ENCODE peak calls at places on chromosome X, in six cellular contexts. W is NCI-H460; S is HuH-7.5; Z is activated effector memory CD4-positive, alpha-beta T cell treated with anti-CD3 and anti-CD28 coated beads, Interleukin-2, amount 50 U/mL, for 16 hours; G is RWPE2; R is CD8-positive, alpha-beta memory T cell. B is an unnamed sample.

GRCh38 chrX:24396930-24397277 is 36.5 kb downstream of the SUPT20HL1 start:
- DNase-seq in W (no peak), S (no peak), Z (no peak), G (no peak), R (no peak), B (no peak)

GRCh38 chrX:10630320-10630719 is 9.9 kb upstream of the MID1 start:
- DNase-seq in W (no peak), S (no peak), Z (no peak), G (no peak), R (no peak), B (no peak)

GRCh38 chrX:40154229-40154852 is 56.6 kb upstream of the BCOR start:
- DNase-seq in W (no peak), S (no peak), Z (no peak), G (no peak), R (no peak), B (peak; percentile 80)

GRCh38 chrX:8955521-8955920 is 78.4 kb downstream of the FAM9B start:
- DNase-seq in W (no peak), S (no peak), Z (no peak), G (no peak), R (no peak), B (no peak)

GRCh38 chrX:37553476-37553875 is 18.0 kb upstream of the LANCL3 start:
- DNase-seq in W (no peak), S (no peak), Z (no peak), G (no peak), R (no peak), B (no peak)

GRCh38 chrX:13938053-13938765 is 91.5 kb downstream of the GEMIN8 start:
- DNase-seq in W (no peak), S (no peak), Z (no peak), G (no peak), R (no peak), B (peak; percentile 16)

GRCh38 chrX:103157511-103158316 is 57.2 kb upstream of the BEX4 start:
- DNase-seq in W (no peak), S (no peak), Z (no peak), G (no peak), R (no peak), B (peak; percentile 13)

GRCh38 chrX:155841232-155841631 is 39.9 kb upstream of the VAMP7 start:
- DNase-seq in W (no peak), S (no peak), Z (no peak), G (no peak), R (no peak), B (no peak)

GRCh38 chrX:19237919-19238318 is 105.8 kb upstream of the PDHA1 start:
- DNase-seq in W (no peak), S (no peak), Z (no peak), G (no peak), R (no peak), B (no peak)

GRCh38 chrX:15471016-15471415 is 22.1 kb downstream of the PIR start:
- DNase-seq in W (peak; percentile 60), S (no peak), Z (peak; percentile 79), G (no peak), R (peak; percentile 25), B (peak; percentile 55)

GRCh38 chrX:4547218-4547836 is 833.9 kb upstream of the PRKX start:
- DNase-seq in W (peak; percentile 27), S (no peak), Z (peak; percentile 68), G (no peak), R (no peak), B (peak; percentile 8)

GRCh38 chrX:39755152-39756032 is 342.4 kb downstream of the BCOR start:
- DNase-seq in W (peak; percentile 88), S (no peak), Z (no peak), G (peak; percentile 87), R (no peak), B (peak; percentile 95)

GRCh38 chrX:10496345-10496965 is 123.9 kb downstream of the MID1 start:
- DNase-seq in W (no peak), S (no peak), Z (no peak), G (no peak), R (no peak), B (no peak)

GRCh38 chrX:151935358-151935757 is 22.7 kb downstream of the MAGEA4 start:
- DNase-seq in W (no peak), S (no peak), Z (no peak), G (no peak), R (no peak), B (no peak)

GRCh38 chrX:81174286-81174685 is 27.4 kb downstream of the HMGN5 start:
- DNase-seq in W (peak; percentile 35), S (no peak), Z (no peak), G (no peak), R (peak; percentile 6), B (peak; percentile 10)

GRCh38 chrX:154043003-154043402 is 23.3 kb upstream of the IRAK1 start:
- DNase-seq in W (no peak), S (no peak), Z (no peak), G (no peak), R (no peak), B (no peak)

GRCh38 chrX:36684053-36684452 is 324.1 kb upstream of the FAM47C start:
- DNase-seq in W (peak; percentile 1), S (no peak), Z (no peak), G (no peak), R (no peak), B (peak; percentile 0)

GRCh38 chrX:140439455-140439854 is 65.4 kb downstream of the SOX3 start:
- DNase-seq in W (no peak), S (no peak), Z (no peak), G (no peak), R (no peak), B (no peak)

GRCh38 chrX:114611018-114611619 is 27.2 kb downstream of the HTR2C start:
- DNase-seq in W (peak; percentile 36), S (no peak), Z (no peak), G (no peak), R (peak; percentile 2), B (peak; percentile 13)

GRCh38 chrX:19709812-19710518 is 177.4 kb downstream of the SH3KBP1 start:
- DNase-seq in W (peak; percentile 96), S (no peak), Z (no peak), G (peak; percentile 73), R (no peak), B (peak; percentile 92)

GRCh38 chrX:39650883-39651282 is 446.9 kb downstream of the BCOR start:
- DNase-seq in W (no peak), S (no peak), Z (no peak), G (no peak), R (no peak), B (no peak)

GRCh38 chrX:134146493-134146892 is 90.5 kb upstream of the CCDC160 start:
- DNase-seq in W (no peak), S (no peak), Z (no peak), G (no peak), R (no peak), B (no peak)

GRCh38 chrX:33307954-33308353 is 96.6 kb upstream of the DMD start:
- DNase-seq in W (no peak), S (no peak), Z (no peak), G (no peak), R (no peak), B (no peak)

GRCh38 chrX:21802844-21803243 is 36.6 kb upstream of the MBTPS2 start:
- DNase-seq in W (no peak), S (no peak), Z (no peak), G (no peak), R (no peak), B (no peak)

GRCh38 chrX:154012336-154012991 is 7.2 kb downstream of the IRAK1 start:
- DNase-seq in W (peak; percentile 63), S (no peak), Z (no peak), G (no peak), R (no peak), B (no peak)

GRCh38 chrX:44675364-44676024 is 132.8 kb upstream of the FUNDC1 start:
- DNase-seq in W (peak; percentile 1), S (no peak), Z (no peak), G (peak; percentile 91), R (no peak), B (peak; percentile 27)

GRCh38 chrX:149641432-149641831 is 9.8 kb upstream of the TMEM185A start:
- DNase-seq in W (no peak), S (no peak), Z (no peak), G (no peak), R (no peak), B (no peak)

GRCh38 chrX:136879001-136879667 is 1.4 kb downstream of the RBMX start:
- DNase-seq in W (no peak), S (no peak), Z (no peak), G (no peak), R (peak; percentile 34), B (no peak)

GRCh38 chrX:48956728-48957414 is 536 bp downstream of the OTUD5 start:
- DNase-seq in W (no peak), S (peak; percentile 35), Z (peak; percentile 87), G (no peak), R (peak; percentile 58), B (no peak)

GRCh38 chrX:23749576-23749975 is 6.5 kb upstream of the ACOT9 start:
- DNase-seq in W (no peak), S (no peak), Z (no peak), G (no peak), R (no peak), B (no peak)

B was measured in SW480.